ENCODE peak calls at places on chromosomes 11 and 22, in seven cellular contexts. One of them, this sample, is unnamed.

GRCh38 chr11:122235615-122236014 is 119.6 kb upstream of the BLID start:
- DNase-seq in HAP-1: no peak
- DNase-seq in upper lobe of right lung: no peak
- DNase-seq in heart right ventricle: peak; percentile 17
- DNase-seq in cardiac muscle cell: peak; percentile 12
- DNase-seq in CD4-positive, alpha-beta memory T cell: no peak
- DNase-seq in psoas muscle: peak; percentile 57
- DNase-seq in this sample: no peak

GRCh38 chr11:33936745-33937612 is 45.1 kb upstream of the LMO2 start:
- DNase-seq in HAP-1: no peak
- DNase-seq in upper lobe of right lung: no peak
- DNase-seq in heart right ventricle: peak; percentile 82
- DNase-seq in cardiac muscle cell: peak; percentile 65
- DNase-seq in CD4-positive, alpha-beta memory T cell: no peak
- DNase-seq in psoas muscle: peak; percentile 63
- DNase-seq in this sample: peak; percentile 89

GRCh38 chr11:133227674-133228111 is 304.6 kb downstream of the OPCML start:
- DNase-seq in HAP-1: no peak
- DNase-seq in upper lobe of right lung: no peak
- DNase-seq in heart right ventricle: no peak
- DNase-seq in cardiac muscle cell: no peak
- DNase-seq in CD4-positive, alpha-beta memory T cell: no peak
- DNase-seq in psoas muscle: no peak
- DNase-seq in this sample: no peak

GRCh38 chr11:118791961-118792578 is 1.1 kb upstream of the DDX6 start:
- DNase-seq in HAP-1: peak; percentile 56
- DNase-seq in upper lobe of right lung: peak; percentile 77
- DNase-seq in heart right ventricle: peak; percentile 31
- DNase-seq in cardiac muscle cell: no peak
- DNase-seq in CD4-positive, alpha-beta memory T cell: peak; percentile 51
- DNase-seq in psoas muscle: peak; percentile 16
- DNase-seq in this sample: no peak

GRCh38 chr11:45919806-45920530 is 2.3 kb upstream of the PEX16 start:
- DNase-seq in HAP-1: peak; percentile 41
- DNase-seq in upper lobe of right lung: peak; percentile 48
- DNase-seq in heart right ventricle: peak; percentile 59
- DNase-seq in cardiac muscle cell: no peak
- DNase-seq in CD4-positive, alpha-beta memory T cell: peak; percentile 40
- DNase-seq in psoas muscle: peak; percentile 12
- DNase-seq in this sample: no peak

GRCh38 chr22:29449296-29449863 is 11.0 kb downstream of the RFPL1 start:
- DNase-seq in HAP-1: no peak
- DNase-seq in upper lobe of right lung: peak; percentile 22
- DNase-seq in heart right ventricle: no peak
- DNase-seq in cardiac muscle cell: no peak
- DNase-seq in CD4-positive, alpha-beta memory T cell: no peak
- DNase-seq in psoas muscle: no peak
- DNase-seq in this sample: no peak

GRCh38 chr22:28498044-28498443 is 181.6 kb downstream of the TTC28 start:
- DNase-seq in HAP-1: no peak
- DNase-seq in upper lobe of right lung: no peak
- DNase-seq in heart right ventricle: no peak
- DNase-seq in cardiac muscle cell: no peak
- DNase-seq in CD4-positive, alpha-beta memory T cell: no peak
- DNase-seq in psoas muscle: no peak
- DNase-seq in this sample: no peak

GRCh38 chr22:49547751-49548239 is 279.9 kb downstream of the BRD1 start:
- DNase-seq in HAP-1: no peak
- DNase-seq in upper lobe of right lung: peak; percentile 51
- DNase-seq in heart right ventricle: no peak
- DNase-seq in cardiac muscle cell: no peak
- DNase-seq in CD4-positive, alpha-beta memory T cell: no peak
- DNase-seq in psoas muscle: no peak
- DNase-seq in this sample: no peak

GRCh38 chr22:46758867-46759290 is 3.6 kb upstream of the TBC1D22A start:
- DNase-seq in HAP-1: peak; percentile 70
- DNase-seq in upper lobe of right lung: peak; percentile 72
- DNase-seq in heart right ventricle: no peak
- DNase-seq in cardiac muscle cell: peak; percentile 88
- DNase-seq in CD4-positive, alpha-beta memory T cell: peak; percentile 55
- DNase-seq in psoas muscle: no peak
- DNase-seq in this sample: peak; percentile 65

GRCh38 chr22:45731041-45731797 is 59.6 kb downstream of the ATXN10 start:
- DNase-seq in HAP-1: no peak
- DNase-seq in upper lobe of right lung: no peak
- DNase-seq in heart right ventricle: no peak
- DNase-seq in cardiac muscle cell: peak; percentile 19
- DNase-seq in CD4-positive, alpha-beta memory T cell: no peak
- DNase-seq in psoas muscle: no peak
- DNase-seq in this sample: no peak

GRCh38 chr11:69360606-69361005 is 66.7 kb downstream of the MYEOV start:
- DNase-seq in HAP-1: peak; percentile 0
- DNase-seq in upper lobe of right lung: no peak
- DNase-seq in heart right ventricle: no peak
- DNase-seq in cardiac muscle cell: no peak
- DNase-seq in CD4-positive, alpha-beta memory T cell: no peak
- DNase-seq in psoas muscle: no peak
- DNase-seq in this sample: no peak

GRCh38 chr22:20652582-20652981 is 121.3 kb upstream of the SERPIND1 start:
- DNase-seq in HAP-1: no peak
- DNase-seq in upper lobe of right lung: no peak
- DNase-seq in heart right ventricle: no peak
- DNase-seq in cardiac muscle cell: no peak
- DNase-seq in CD4-positive, alpha-beta memory T cell: no peak
- DNase-seq in psoas muscle: no peak
- DNase-seq in this sample: no peak

DNA sequence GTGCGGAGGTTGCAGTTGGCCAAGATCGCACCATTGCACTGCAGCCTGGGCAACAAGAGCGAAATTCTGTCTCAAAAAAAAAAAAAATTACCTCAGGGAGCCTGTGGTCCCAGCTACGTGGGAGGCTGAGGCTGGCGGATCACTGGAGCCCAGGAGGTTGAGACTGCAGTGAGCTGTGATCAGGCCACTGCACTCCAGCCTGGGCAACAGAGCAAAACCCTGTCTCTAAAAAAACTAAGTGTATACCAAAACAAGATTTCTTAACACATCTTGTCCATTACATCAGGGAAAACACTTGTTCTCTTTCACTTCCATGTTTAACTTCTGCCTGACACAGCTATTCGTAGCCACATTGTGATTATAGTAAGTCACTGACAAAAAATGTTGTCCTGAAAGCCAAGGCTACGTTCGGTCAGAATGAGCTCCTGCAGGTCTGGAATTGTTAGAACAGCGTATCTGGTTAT is 1.4 kb downstream of the TMEM80 start:
- DNase-seq in HAP-1: no peak
- DNase-seq in upper lobe of right lung: no peak
- DNase-seq in heart right ventricle: no peak
- DNase-seq in cardiac muscle cell: no peak
- DNase-seq in CD4-positive, alpha-beta memory T cell: peak; percentile 13
- DNase-seq in psoas muscle: no peak
- DNase-seq in this sample: no peak
- H3K4me3 ChIP-seq in HAP-1: peak overlapping the region; percentile 92
- H3K4me3 ChIP-seq in upper lobe of right lung: peak overlapping the region; percentile 71
- H3K4me3 ChIP-seq in heart right ventricle: peak overlapping the region; percentile 89
- H3K4me3 ChIP-seq in cardiac muscle cell: no peak overlapping the region
- H3K4me3 ChIP-seq in CD4-positive, alpha-beta memory T cell: no peak overlapping the region
- H3K4me3 ChIP-seq in psoas muscle: peak overlapping the region; percentile 95
- H3K4me3 ChIP-seq in this sample: no peak overlapping the region

GRCh38 chr11:64239662-64240466 is 1.0 kb upstream of the FKBP2 start:
- DNase-seq in HAP-1: no peak
- DNase-seq in upper lobe of right lung: peak; percentile 66
- DNase-seq in heart right ventricle: no peak
- DNase-seq in cardiac muscle cell: no peak
- DNase-seq in CD4-positive, alpha-beta memory T cell: no peak
- DNase-seq in psoas muscle: no peak
- DNase-seq in this sample: no peak
- H3K4me3 ChIP-seq in HAP-1: peak overlapping the region; percentile 97
- H3K4me3 ChIP-seq in upper lobe of right lung: peak overlapping the region; percentile 94
- H3K4me3 ChIP-seq in heart right ventricle: peak overlapping the region; percentile 99
- H3K4me3 ChIP-seq in cardiac muscle cell: peak overlapping the region; percentile 86
- H3K4me3 ChIP-seq in CD4-positive, alpha-beta memory T cell: no peak overlapping the region
- H3K4me3 ChIP-seq in psoas muscle: peak overlapping the region; percentile 93
- H3K4me3 ChIP-seq in this sample: peak overlapping the region; percentile 49

DNA sequence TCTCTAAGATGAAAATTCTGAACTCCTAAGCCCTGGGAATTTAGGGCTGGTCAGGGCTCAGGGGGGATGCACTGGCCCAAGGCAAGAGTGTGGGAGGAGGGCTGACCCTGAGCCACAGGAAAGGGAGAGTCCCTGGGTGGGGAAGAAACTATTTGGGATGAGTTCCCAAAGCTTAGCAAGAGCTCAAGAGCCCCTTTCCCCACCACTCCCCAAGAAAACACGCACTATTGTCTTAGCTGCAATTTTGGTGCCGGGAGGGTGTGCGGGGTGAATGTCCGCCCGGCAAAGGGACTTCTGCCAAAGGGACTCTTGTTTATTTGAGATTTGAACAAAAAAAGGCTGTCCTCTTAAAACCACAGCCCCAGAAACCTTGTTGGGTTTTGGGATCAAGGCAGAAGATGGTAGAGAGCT is 37.0 kb downstream of the KIAA1671 start:
- DNase-seq in HAP-1: no peak
- DNase-seq in upper lobe of right lung: no peak
- DNase-seq in heart right ventricle: no peak
- DNase-seq in cardiac muscle cell: no peak
- DNase-seq in CD4-positive, alpha-beta memory T cell: no peak
- DNase-seq in psoas muscle: no peak
- DNase-seq in this sample: peak; percentile 73
- H3K4me3 ChIP-seq in HAP-1: no peak overlapping the region
- H3K4me3 ChIP-seq in upper lobe of right lung: no peak overlapping the region
- H3K4me3 ChIP-seq in heart right ventricle: no peak overlapping the region
- H3K4me3 ChIP-seq in cardiac muscle cell: no peak overlapping the region
- H3K4me3 ChIP-seq in CD4-positive, alpha-beta memory T cell: no peak overlapping the region
- H3K4me3 ChIP-seq in psoas muscle: no peak overlapping the region
- H3K4me3 ChIP-seq in this sample: no peak overlapping the region

GRCh38 chr22:40436460-40437431 is 66.4 kb downstream of the SGSM3 start:
- DNase-seq in HAP-1: no peak
- DNase-seq in upper lobe of right lung: no peak
- DNase-seq in heart right ventricle: peak; percentile 51
- DNase-seq in cardiac muscle cell: peak; percentile 57
- DNase-seq in CD4-positive, alpha-beta memory T cell: no peak
- DNase-seq in psoas muscle: no peak
- DNase-seq in this sample: peak; percentile 66
- H3K4me3 ChIP-seq in HAP-1: no peak overlapping the region
- H3K4me3 ChIP-seq in upper lobe of right lung: peak overlapping the region; percentile 13
- H3K4me3 ChIP-seq in heart right ventricle: peak overlapping the region; percentile 34
- H3K4me3 ChIP-seq in cardiac muscle cell: peak overlapping the region; percentile 13
- H3K4me3 ChIP-seq in CD4-positive, alpha-beta memory T cell: no peak overlapping the region
- H3K4me3 ChIP-seq in psoas muscle: peak overlapping the region; percentile 51
- H3K4me3 ChIP-seq in this sample: peak overlapping the region; percentile 12

GRCh38 chr22:41381329-41382097 is at the start of gene TEF:
- DNase-seq in HAP-1: peak; percentile 99
- DNase-seq in upper lobe of right lung: peak; percentile 100
- DNase-seq in heart right ventricle: peak; percentile 99
- DNase-seq in cardiac muscle cell: peak; percentile 99
- DNase-seq in CD4-positive, alpha-beta memory T cell: peak; percentile 99
- DNase-seq in psoas muscle: peak; percentile 99
- DNase-seq in this sample: peak; percentile 100
- H3K4me3 ChIP-seq in HAP-1: peak within 1 kb of the TSS; percentile 48
- H3K4me3 ChIP-seq in upper lobe of right lung: peak within 1 kb of the TSS; percentile 88
- H3K4me3 ChIP-seq in heart right ventricle: peak within 1 kb of the TSS; percentile 92
- H3K4me3 ChIP-seq in cardiac muscle cell: peak within 1 kb of the TSS; percentile 57
- H3K4me3 ChIP-seq in CD4-positive, alpha-beta memory T cell: peak within 1 kb of the TSS; percentile 65
- H3K4me3 ChIP-seq in psoas muscle: peak within 1 kb of the TSS; percentile 88
- H3K4me3 ChIP-seq in this sample: peak within 1 kb of the TSS; percentile 97

DNA sequence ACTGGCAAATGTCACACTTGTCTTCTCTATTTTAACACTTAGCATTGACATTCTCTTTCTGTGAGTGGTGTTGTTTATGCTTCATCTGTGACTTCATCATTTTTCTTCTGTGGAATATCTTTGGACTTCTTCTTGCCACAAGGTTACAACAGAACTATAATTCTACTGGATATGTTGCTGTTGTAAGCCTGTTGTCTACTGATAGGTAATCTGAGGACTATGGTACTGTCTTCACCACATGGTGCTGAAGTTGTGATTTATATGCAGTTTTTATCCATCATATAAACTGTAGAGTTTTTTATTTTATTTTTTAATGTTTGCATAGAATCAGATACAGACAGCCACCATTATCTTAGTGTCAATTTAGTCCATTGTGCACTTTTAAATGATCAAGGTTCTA is 622.2 kb upstream of the CNTN5 start:
- DNase-seq in HAP-1: no peak
- DNase-seq in upper lobe of right lung: no peak
- DNase-seq in heart right ventricle: no peak
- DNase-seq in cardiac muscle cell: no peak
- DNase-seq in CD4-positive, alpha-beta memory T cell: no peak
- DNase-seq in psoas muscle: no peak
- DNase-seq in this sample: no peak
- H3K4me3 ChIP-seq in HAP-1: no peak overlapping the region
- H3K4me3 ChIP-seq in upper lobe of right lung: no peak overlapping the region
- H3K4me3 ChIP-seq in heart right ventricle: no peak overlapping the region
- H3K4me3 ChIP-seq in cardiac muscle cell: no peak overlapping the region
- H3K4me3 ChIP-seq in CD4-positive, alpha-beta memory T cell: no peak overlapping the region
- H3K4me3 ChIP-seq in psoas muscle: no peak overlapping the region
- H3K4me3 ChIP-seq in this sample: no peak overlapping the region